ENCODE peak calls at places on chromosomes 11 and 22, in six cellular contexts. U is CD8-positive, alpha-beta T cell; Z is PC-9; X is Calu3; O is hippocampal formation; C is cardiac fibroblast. T is an unnamed sample.

GRCh38 chr11:119476666-119477331 is 53.8 kb upstream of the THY1 start:
- DNase-seq in U (no peak), Z (no peak), X (no peak), O (no peak), C (no peak), T (no peak)

GRCh38 chr11:125345706-125346561 is 150.1 kb downstream of the FEZ1 start:
- DNase-seq in U (peak), Z (peak), X (peak), O (peak), C (peak), T (peak)

GRCh38 chr11:27718853-27719574 is 18.8 kb upstream of the BDNF start:
- DNase-seq in U (no peak), Z (no peak), X (peak), O (no peak), C (peak), T (peak)

GRCh38 chr11:75142714-75143419 is 8.0 kb upstream of the SLCO2B1 start:
- DNase-seq in U (peak), Z (no peak), X (peak), O (peak), C (peak), T (peak)

GRCh38 chr11:120391854-120392253 is 55.6 kb downstream of the ARHGEF12 start:
- DNase-seq in U (no peak), Z (no peak), X (no peak), O (no peak), C (no peak), T (no peak)

GRCh38 chr11:66951135-66951534 is 7.0 kb downstream of the PC start:
- DNase-seq in U (no peak), Z (no peak), X (no peak), O (no peak), C (no peak), T (no peak)

GRCh38 chr11:34238966-34239365 is 118.8 kb downstream of the ABTB2 start:
- DNase-seq in U (no peak), Z (no peak), X (no peak), O (no peak), C (no peak), T (no peak)

GRCh38 chr22:30556388-30556787 is 9.8 kb upstream of the SEC14L6 start:
- DNase-seq in U (no peak), Z (no peak), X (peak), O (no peak), C (no peak), T (no peak)

GRCh38 chr11:71502026-71502425 is 25.0 kb upstream of the KRTAP5-7 start:
- DNase-seq in U (no peak), Z (peak), X (no peak), O (no peak), C (no peak), T (no peak)

GRCh38 chr22:50530857-50531545 is 1.2 kb upstream of the TYMP start:
- DNase-seq in U (peak), Z (peak), X (peak), O (no peak), C (peak), T (peak)

GRCh38 chr11:73204711-73205121 is 13.4 kb upstream of the P2RY2 start:
- DNase-seq in U (no peak), Z (no peak), X (no peak), O (peak), C (no peak), T (no peak)

GRCh38 chr11:132200303-132200936 is 830.0 kb downstream of the NTM start:
- DNase-seq in U (no peak), Z (no peak), X (no peak), O (no peak), C (no peak), T (no peak)

GRCh38 chr11:116693206-116694016 is 79.4 kb downstream of the BUD13 start:
- DNase-seq in U (no peak), Z (peak), X (peak), O (no peak), C (no peak), T (no peak)

GRCh38 chr11:105933666-105934065 is 88.4 kb downstream of the MSANTD4 start:
- DNase-seq in U (no peak), Z (no peak), X (no peak), O (no peak), C (no peak), T (no peak)

GRCh38 chr11:69950120-69950519 is 128.0 kb upstream of the ANO1 start:
- DNase-seq in U (no peak), Z (peak), X (peak), O (no peak), C (peak), T (no peak)

GRCh38 chr11:112773256-112773655 is 188.0 kb upstream of the NCAM1 start:
- DNase-seq in U (no peak), Z (no peak), X (no peak), O (no peak), C (no peak), T (no peak)

GRCh38 chr11:19441752-19442553 is 201.2 kb upstream of the E2F8 start:
- DNase-seq in U (no peak), Z (peak), X (peak), O (no peak), C (peak), T (peak)

T was measured in MG63.